ENCODE peak calls at places on chromosomes 7 and 10, in four cellular contexts. S is HCT116, M is SK-N-SH, F is GM23338. J is an unnamed sample.

GRCh38 chr7:988426-988911 is 5.5 kb downstream of the CYP2W1 start:
- DNase-seq in S (no peak), M (no peak), F (no peak), J (no peak)

GRCh38 chr7:1418505-1419309 is 40.6 kb downstream of the MICALL2 start:
- DNase-seq in S (peak; percentile 94), M (peak; percentile 78), F (peak; percentile 89), J (no peak)

GRCh38 chr7:121824276-121824675 is 48.7 kb upstream of the PTPRZ1 start:
- DNase-seq in S (no peak), M (no peak), F (no peak), J (no peak)

GRCh38 chr7:5643280-5643679 is 138.2 kb downstream of the RNF216 start:
- DNase-seq in S (no peak), M (no peak), F (peak; percentile 70), J (no peak)

GRCh38 chr7:34928052-34928451 is 109.2 kb downstream of the DPY19L1 start:
- DNase-seq in S (peak; percentile 31), M (peak; percentile 16), F (peak; percentile 93), J (peak; percentile 10)

GRCh38 chr7:128829391-128830166 is 627 bp upstream of the FLNC start:
- DNase-seq in S (no peak), M (peak; percentile 73), F (peak; percentile 29), J (peak; percentile 47)

GRCh38 chr10:17675638-17676037 is 31.7 kb downstream of the STAM start:
- DNase-seq in S (no peak), M (no peak), F (no peak), J (no peak)

GRCh38 chr7:50450691-50451051 is 521 bp upstream of the FIGNL1 start:
- DNase-seq in S (no peak), M (peak; percentile 69), F (peak; percentile 56), J (no peak)

GRCh38 chr10:84191106-84191505 is 3.2 kb upstream of the CDHR1 start:
- DNase-seq in S (no peak), M (no peak), F (no peak), J (no peak)

GRCh38 chr10:80684217-80684616 is 146.5 kb downstream of the SH2D4B start:
- DNase-seq in S (peak; percentile 70), M (peak; percentile 58), F (peak; percentile 72), J (no peak)

GRCh38 chr10:30027057-30028005 is 32.1 kb downstream of the JCAD start:
- DNase-seq in S (peak; percentile 12), M (no peak), F (peak; percentile 70), J (no peak)

GRCh38 chr7:19113001-19113349 is 4.5 kb downstream of the TWIST1 start:
- DNase-seq in S (no peak), M (no peak), F (no peak), J (no peak)

GRCh38 chr7:69108041-69108440 is 490.2 kb upstream of the AUTS2 start:
- DNase-seq in S (no peak), M (no peak), F (peak; percentile 16), J (no peak)

GRCh38 chr10:102393411-102394078 is 2.0 kb upstream of the NFKB2 start:
- DNase-seq in S (no peak), M (peak; percentile 91), F (peak; percentile 93), J (no peak)

GRCh38 chr10:70885931-70886903 is 2.1 kb downstream of the PCBD1 start:
- DNase-seq in S (no peak), M (no peak), F (no peak), J (no peak)

GRCh38 chr10:79381804-79382221 is 34.5 kb downstream of the PPIF start:
- DNase-seq in S (no peak), M (no peak), F (no peak), J (no peak)

GRCh38 chr10:132131581-132132250 is 55.0 kb upstream of the DPYSL4 start:
- DNase-seq in S (no peak), M (no peak), F (no peak), J (no peak)

GRCh38 chr7:6636741-6637543 is at the start of gene ZNF316:
- DNase-seq in S (no peak), M (peak; percentile 99), F (no peak), J (no peak)

GRCh38 chr10:125967533-125967932 is 71.2 kb downstream of the FANK1 start:
- DNase-seq in S (no peak), M (no peak), F (no peak), J (no peak)

GRCh38 chr10:44994752-44995530 is 5.8 kb upstream of the ZNF22 start:
- DNase-seq in S (no peak), M (no peak), F (no peak), J (no peak)

GRCh38 chr10:15859865-15860691 is at the start of gene MINDY3:
- DNase-seq in S (peak; percentile 79), M (peak; percentile 77), F (peak; percentile 73), J (peak; percentile 41)

GRCh38 chr7:155813125-155813524 is 862 bp upstream of the SHH start:
- DNase-seq in S (no peak), M (no peak), F (no peak), J (no peak)

GRCh38 chr10:25934673-25935139 is 677 bp downstream of the MYO3A start:
- DNase-seq in S (no peak), M (peak; percentile 37), F (peak; percentile 57), J (no peak)

GRCh38 chr10:24383681-24384106 is 174.8 kb downstream of the KIAA1217 start:
- DNase-seq in S (peak; percentile 81), M (peak; percentile 60), F (peak; percentile 92), J (peak; percentile 33)

GRCh38 chr10:74924251-74924954 is 98.0 kb downstream of the KAT6B start:
- DNase-seq in S (peak; percentile 57), M (no peak), F (peak; percentile 31), J (peak; percentile 79)

GRCh38 chr7:100895956-100896742 is 461 bp upstream of the ACHE start:
- DNase-seq in S (no peak), M (peak; percentile 84), F (peak; percentile 51), J (no peak)

GRCh38 chr7:106061301-106061979 is 50.7 kb downstream of the SYPL1 start:
- DNase-seq in S (no peak), M (no peak), F (no peak), J (no peak)

GRCh38 chr10:37854606-37855005 is 2.8 kb downstream of the ZNF248 start:
- DNase-seq in S (no peak), M (no peak), F (no peak), J (no peak)

GRCh38 chr7:5827755-5828154 is 46.3 kb upstream of the RNF216 start:
- DNase-seq in S (peak; percentile 16), M (peak; percentile 67), F (peak; percentile 53), J (no peak)

GRCh38 chr10:52778511-52779392 is 6.2 kb upstream of the MBL2 start:
- DNase-seq in S (peak; percentile 24), M (peak; percentile 30), F (peak; percentile 93), J (no peak)

GRCh38 chr10:68471586-68472408 is at the start of gene DNA2:
- DNase-seq in S (peak; percentile 53), M (peak; percentile 92), F (peak; percentile 90), J (peak; percentile 68)

GRCh38 chr7:116687801-116688201 is 15.8 kb downstream of the MET start:
- DNase-seq in S (peak; percentile 73), M (no peak), F (peak; percentile 25), J (peak; percentile 72)

GRCh38 chr10:22464966-22465627 is 119.8 kb downstream of the SPAG6 start:
- DNase-seq in S (no peak), M (no peak), F (no peak), J (no peak)
- TF ChIP-seq REST in S (no peak), M (no peak), F (no peak), J (no peak)

GRCh38 chr10:72335394-72336258 is 19.1 kb downstream of the DNAJB12 start:
- DNase-seq in S (no peak), M (peak; percentile 54), F (no peak), J (no peak)
- TF ChIP-seq POLR2AphosphoS5 in S (no peak), M (no peak), F (no peak), J (no peak)

GRCh38 chr7:151057038-151057736 is 510 bp downstream of the CDK5 start:
- DNase-seq in S (no peak), M (peak; percentile 84), F (peak; percentile 43), J (no peak)

GRCh38 chr7:151058766-151059361 is 525 bp upstream of the SLC4A2 start:
- DNase-seq in S (no peak), M (no peak), F (no peak), J (no peak)

GRCh38 chr7:151057989-151058765 is 480 bp upstream of the CDK5 start:
- DNase-seq in S (peak; percentile 99), M (peak; percentile 99), F (peak; percentile 100), J (peak; percentile 99)

GRCh38 chr7:151057737-151057988 is at the start of gene CDK5:
- DNase-seq in S (no peak), M (no peak), F (no peak), J (no peak)

GRCh38 chr7:151056286-151057037 is 1.2 kb downstream of the CDK5 start:
- DNase-seq in S (no peak), M (no peak), F (peak; percentile 76), J (no peak)
- TF ChIP-seq CTCF in S (no peak), M (peak; percentile 23), F (peak; percentile 24), J (no peak)

GRCh38 chr10:22228943-22229755 is 11.3 kb upstream of the EBLN1 start:
- DNase-seq in S (peak; percentile 86), M (peak; percentile 92), F (peak; percentile 90), J (peak; percentile 72)
- TF ChIP-seq REST in S (no peak), M (no peak), F (no peak), J (no peak)

GRCh38 chr7:80883188-80884025 is 35.4 kb downstream of the SEMA3C start:
- DNase-seq in S (peak; percentile 98), M (no peak), F (no peak), J (peak; percentile 97)
- TF ChIP-seq POLR2AphosphoS5 in S (peak; percentile 42), M (peak; percentile 90), F (no peak), J (peak; percentile 53)

DNA sequence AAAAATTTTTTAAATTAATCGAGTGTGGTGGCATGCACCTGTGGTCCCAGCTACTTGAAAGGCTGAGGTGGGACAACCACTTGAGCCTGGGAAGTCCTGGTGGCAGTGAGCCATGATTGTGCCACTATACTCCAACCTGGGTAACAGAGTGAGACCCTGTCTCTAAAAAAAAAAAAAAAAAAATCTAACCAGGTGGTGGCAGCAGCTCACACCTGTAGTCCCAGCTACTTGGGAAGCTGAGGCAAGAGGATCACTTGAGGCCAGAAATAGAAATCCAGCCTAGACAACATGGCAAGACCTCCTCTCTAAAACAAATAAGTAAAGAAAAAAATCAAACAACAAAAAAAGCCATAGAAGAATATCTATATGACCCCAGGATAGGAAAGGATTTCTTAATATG is 3.6 kb upstream of the MYOF start:
- DNase-seq in S (no peak), M (no peak), F (peak; percentile 28), J (no peak)
- TF ChIP-seq CTCF in S (peak; percentile 28), M (no peak), F (peak; percentile 29), J (peak; percentile 71)

J was measured in Panc1.